ENCODE peak calls at places on chromosomes 12 and 14, in five cellular contexts. Z, D, U, I and M are unnamed samples.

GRCh38 chr12:14629832-14630688 is 62.4 kb upstream of the PLBD1 start:
- DNase-seq in U (peak; percentile 74), I (peak; percentile 26), D (no peak), Z (peak; percentile 81), M (peak; percentile 50)

GRCh38 chr12:49413796-49414195 is 46.5 kb downstream of the SPATS2 start:
- DNase-seq in I (no peak), U (no peak), Z (no peak), D (no peak), M (no peak)

GRCh38 chr14:68806526-68807147 is 13.8 kb upstream of the ZFP36L1 start:
- DNase-seq in I (no peak), D (no peak), U (no peak), Z (peak; percentile 23), M (no peak)

GRCh38 chr12:115456946-115457689 is 773.1 kb upstream of the TBX3 start:
- DNase-seq in I (no peak), U (peak; percentile 62), D (no peak), Z (no peak), M (no peak)

GRCh38 chr12:13049816-13050215 is 5.6 kb downstream of the FAM234B start:
- DNase-seq in U (no peak), D (no peak), Z (no peak), I (no peak), M (no peak)

GRCh38 chr14:68111733-68112270 is 292.2 kb downstream of the RAD51B start:
- DNase-seq in U (no peak), D (no peak), Z (no peak), I (no peak), M (no peak)

GRCh38 chr14:94523265-94523664 is 14.0 kb upstream of the SERPINA12 start:
- DNase-seq in D (no peak), Z (no peak), I (no peak), U (no peak), M (no peak)

GRCh38 chr14:44384093-44384492 is 123.0 kb downstream of the FSCB start:
- DNase-seq in U (no peak), I (no peak), Z (no peak), D (no peak), M (no peak)

GRCh38 chr14:74963705-74964271 is 8.4 kb upstream of the PGF start:
- DNase-seq in Z (no peak), I (no peak), U (peak; percentile 34), D (no peak), M (no peak)

GRCh38 chr12:41277019-41277770 is 89.1 kb downstream of the PDZRN4 start:
- DNase-seq in I (no peak), U (peak; percentile 58), Z (no peak), D (no peak), M (no peak)
- TF ChIP-seq CTCF in I (peak; percentile 72), U (peak; percentile 56), Z (peak; percentile 55), D (peak; percentile 54), M (peak; percentile 36)

DNA sequence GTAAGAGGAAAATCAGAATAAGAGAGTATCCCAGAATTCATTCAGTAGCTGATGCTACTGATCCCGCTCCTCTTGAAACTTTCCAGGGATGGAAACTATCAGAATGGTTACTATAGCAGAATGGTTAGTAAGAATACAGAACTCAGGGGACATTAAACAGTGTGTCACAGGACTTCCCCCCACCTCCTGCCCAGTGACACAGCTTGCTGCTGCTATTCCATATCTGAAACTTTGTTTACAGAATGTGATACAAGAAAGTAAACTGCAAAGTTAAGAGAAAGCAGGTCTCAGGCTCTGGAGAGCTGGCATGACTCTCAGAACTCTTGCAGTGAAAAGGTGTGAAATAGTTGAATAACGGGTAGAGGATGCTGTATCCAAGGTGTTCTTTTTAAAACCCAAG is 3.4 kb downstream of the SPX start:
- DNase-seq in U (no peak), I (no peak), D (no peak), Z (no peak), M (no peak)
- H3K27me3 ChIP-seq in U (peaks cover 74% of the 10 kb centered on the region), I (no peaks in the 10 kb centered on the region), D (peaks cover 1% of the 10 kb centered on the region), Z (peaks cover 4% of the 10 kb centered on the region), M (no peaks in the 10 kb centered on the region)

GRCh38 chr14:54133896-54134295 is 177.3 kb upstream of the BMP4 start:
- DNase-seq in D (no peak), U (no peak), I (no peak), Z (no peak), M (no peak)

GRCh38 chr14:54138024-54138353 is 181.4 kb upstream of the BMP4 start:
- DNase-seq in D (no peak), U (no peak), Z (no peak), I (no peak), M (no peak)

GRCh38 chr14:54136894-54137665 is 180.5 kb upstream of the BMP4 start:
- DNase-seq in U (no peak), Z (no peak), I (no peak), D (no peak), M (no peak)

GRCh38 chr14:54138354-54139038 is 181.9 kb upstream of the BMP4 start:
- DNase-seq in I (no peak), Z (no peak), D (no peak), U (no peak), M (no peak)

GRCh38 chr14:54135804-54136280 is 179.2 kb upstream of the BMP4 start:
- DNase-seq in I (no peak), D (no peak), Z (no peak), U (no peak), M (no peak)
- H3K27ac ChIP-seq in I (no peak overlapping the region), D (no peak overlapping the region), Z (no peak overlapping the region), U (no peak overlapping the region), M (no peak overlapping the region)

DNA sequence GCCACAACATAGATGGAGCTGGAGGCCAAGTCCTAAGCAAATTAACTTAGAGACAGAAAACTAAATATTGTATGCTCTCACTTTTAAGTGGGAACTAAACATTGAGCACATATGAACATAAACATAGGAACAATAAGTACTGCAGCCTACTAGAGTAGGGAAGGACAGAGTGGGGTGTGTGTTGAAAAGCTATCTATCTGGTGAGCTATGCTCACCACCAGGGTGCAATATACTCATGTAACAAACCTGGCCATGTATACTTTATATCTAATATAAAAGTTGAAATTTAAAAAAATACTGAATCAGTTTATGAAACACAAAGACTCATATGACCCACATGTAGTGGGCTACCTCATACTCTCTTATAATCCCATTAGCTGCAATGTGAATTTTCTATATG is 1305.0 kb downstream of the LRFN5 start:
- DNase-seq in U (no peak), Z (no peak), I (no peak), D (no peak), M (no peak)
- TF ChIP-seq CTCF in U (no peak), Z (no peak), I (no peak), D (no peak), M (no peak)